ENCODE peak calls at places on chromosomes 16 and 17, in eight cellular contexts. O, Z, Q, D, K, Y, U and N are unnamed samples.
A peak's percentile ranks its signal among the peaks of the same experiment; 100 is the strongest.

GRCh38 chr16:81496742-81497141 is 52.1 kb downstream of the CMIP start:
- DNase-seq in O (no peak), Z (no peak), D (no peak), Q (no peak), K (no peak), U (no peak), Y (no peak), N (no peak)

GRCh38 chr17:30333503-30334240 is at the start of gene TMIGD1:
- DNase-seq in Q (no peak), Y (no peak), U (no peak), O (no peak), Z (no peak), D (no peak), K (no peak), N (peak; percentile 80)

GRCh38 chr16:51129105-51129504 is 22.0 kb downstream of the SALL1 start:
- DNase-seq in K (no peak), D (no peak), U (no peak), Q (no peak), Y (no peak), O (no peak), Z (no peak), N (no peak)

GRCh38 chr17:2994441-2994840 is 69.0 kb downstream of the OR1D5 start:
- DNase-seq in Q (no peak), Z (no peak), K (no peak), D (no peak), U (no peak), Y (no peak), O (no peak), N (no peak)

GRCh38 chr16:3793161-3793576 is 75.8 kb upstream of the TRAP1 start:
- DNase-seq in Z (no peak), Y (no peak), D (no peak), O (no peak), K (no peak), Q (no peak), U (no peak), N (peak; percentile 92)

GRCh38 chr16:31874354-31875111 is 926 bp downstream of the ZNF267 start:
- DNase-seq in Q (no peak), O (peak; percentile 65), Z (peak; percentile 73), Y (peak; percentile 78), K (no peak), U (peak; percentile 59), D (no peak), N (peak; percentile 83)

GRCh38 chr17:82838386-82839063 is 1.3 kb downstream of the ZNF750 start:
- DNase-seq in U (no peak), Z (no peak), O (no peak), D (no peak), K (no peak), Q (no peak), Y (no peak), N (peak; percentile 83)

GRCh38 chr17:5419356-5419958 is at the start of gene NUP88:
- DNase-seq in D (peak; percentile 97), U (peak; percentile 96), Q (peak; percentile 91), Z (peak; percentile 98), Y (peak; percentile 99), K (peak; percentile 96), O (peak; percentile 98), N (peak; percentile 93)

GRCh38 chr17:37826497-37827115 is 81.7 kb upstream of the HNF1B start:
- DNase-seq in O (no peak), Q (no peak), U (no peak), Z (no peak), Y (no peak), D (no peak), K (no peak), N (no peak)

GRCh38 chr16:26360867-26361266 is 669.1 kb downstream of the HS3ST4 start:
- DNase-seq in O (no peak), Q (no peak), Z (no peak), K (no peak), U (no peak), Y (no peak), D (no peak), N (no peak)

GRCh38 chr17:44906010-44906646 is 6.9 kb upstream of the EFTUD2 start:
- DNase-seq in K (no peak), D (no peak), Z (no peak), O (no peak), Q (no peak), U (no peak), Y (no peak), N (peak; percentile 68)

GRCh38 chr17:46178550-46179198 is 14.6 kb downstream of the KANSL1 start:
- DNase-seq in Z (no peak), D (no peak), K (no peak), Y (no peak), Q (no peak), O (no peak), U (no peak), N (peak; percentile 62)

GRCh38 chr17:40566027-40566426 is 755 bp upstream of the CCR7 start:
- DNase-seq in Z (peak; percentile 55), O (peak; percentile 51), D (no peak), K (peak; percentile 50), Y (no peak), Q (no peak), U (peak; percentile 21), N (no peak)

GRCh38 chr17:50470451-50470850 is 1.8 kb upstream of the CHAD start:
- DNase-seq in O (no peak), K (no peak), Y (no peak), Q (no peak), Z (no peak), D (no peak), U (no peak), N (no peak)

GRCh38 chr17:66523378-66524174 is 221.2 kb downstream of the PRKCA start:
- DNase-seq in Y (no peak), O (no peak), Q (no peak), U (no peak), Z (no peak), D (no peak), K (peak; percentile 19), N (no peak)

GRCh38 chr17:66830451-66830850 is 4.5 kb upstream of the CACNG5 start:
- DNase-seq in O (no peak), Z (no peak), D (no peak), Y (no peak), K (no peak), Q (no peak), U (no peak), N (no peak)

GRCh38 chr17:58344791-58345157 is 7.2 kb downstream of the SUPT4H1 start:
- DNase-seq in Z (peak; percentile 78), Q (no peak), D (no peak), O (no peak), K (peak; percentile 89), Y (peak; percentile 90), U (peak; percentile 59), N (no peak)

GRCh38 chr16:56623637-56624036 is 1.9 kb upstream of the MT1E start:
- DNase-seq in D (no peak), Z (no peak), O (no peak), K (no peak), Q (no peak), Y (no peak), U (no peak), N (no peak)

GRCh38 chr16:11389631-11390565 is 44.6 kb downstream of the RMI2 start:
- DNase-seq in K (no peak), U (no peak), D (no peak), Z (no peak), Y (peak; percentile 22), Q (no peak), O (no peak), N (peak; percentile 38)

GRCh38 chr16:74034862-74035261 is 261.8 kb upstream of the PSMD7 start:
- DNase-seq in O (peak; percentile 12), Q (no peak), D (no peak), U (no peak), Z (no peak), K (no peak), Y (peak; percentile 3), N (peak; percentile 26)

GRCh38 chr17:64129515-64129764 is 504 bp downstream of the ERN1 start:
- DNase-seq in D (no peak), Z (no peak), Y (no peak), K (no peak), Q (no peak), U (no peak), O (no peak), N (no peak)

GRCh38 chr16:27326738-27327585 is 13.2 kb downstream of the IL4R start:
- DNase-seq in U (peak; percentile 60), D (peak; percentile 32), K (peak; percentile 70), Z (peak; percentile 69), O (peak; percentile 6), Y (peak; percentile 72), Q (no peak), N (peak; percentile 96)